ENCODE peak calls at places on chromosomes 2 and 18, in eight cellular contexts. D is cardiac septum, N is fibroblast of mammary gland, W is G401, V is mammary epithelial cell, G is dorsolateral prefrontal cortex, M is GM03348, C is NCI-H345. E is an unnamed sample.

GRCh38 chr2:175404839-175405238 is 223.3 kb upstream of the ATP5MC3 start:
- DNase-seq in N (no peak), C (no peak), V (no peak), D (no peak), M (no peak), G (no peak), W (no peak), E (no peak)

GRCh38 chr18:6677086-6677485 is 52.4 kb upstream of the ARHGAP28 start:
- DNase-seq in D (no peak), V (no peak), G (no peak), C (no peak), N (no peak), M (no peak), W (no peak), E (no peak)

GRCh38 chr2:119549236-119549635 is 5.0 kb downstream of the CFAP221 start:
- DNase-seq in N (peak; percentile 91), M (no peak), C (no peak), W (no peak), V (peak; percentile 23), G (no peak), D (no peak), E (no peak)

GRCh38 chr2:239778042-239778811 is 246.9 kb downstream of the NDUFA10 start:
- DNase-seq in C (peak; percentile 26), D (no peak), N (no peak), W (no peak), G (no peak), M (no peak), V (no peak), E (no peak)

GRCh38 chr2:46534589-46534988 is 55.2 kb downstream of the TMEM247 start:
- DNase-seq in N (no peak), M (no peak), G (no peak), D (no peak), W (no peak), C (no peak), V (no peak), E (no peak)

GRCh38 chr2:238141541-238142318 is 3.3 kb downstream of the KLHL30 start:
- DNase-seq in D (no peak), N (no peak), M (no peak), W (no peak), G (no peak), V (peak; percentile 73), C (no peak), E (no peak)

GRCh38 chr18:2805970-2806943 is 40.5 kb upstream of the EMILIN2 start:
- DNase-seq in D (no peak), C (no peak), N (peak; percentile 49), W (no peak), V (no peak), M (peak; percentile 22), G (no peak), E (no peak)

GRCh38 chr18:582465-582864 is 2.3 kb downstream of the CETN1 start:
- DNase-seq in V (no peak), M (peak; percentile 25), W (peak; percentile 16), D (no peak), N (no peak), G (no peak), C (no peak), E (no peak)

GRCh38 chr2:99140056-99140859 is 1.2 kb upstream of the C2orf15 start:
- DNase-seq in W (peak; percentile 63), G (no peak), D (no peak), C (no peak), M (no peak), V (no peak), N (peak; percentile 17), E (no peak)

GRCh38 chr2:42748846-42749245 is 15.1 kb downstream of the OXER1 start:
- DNase-seq in D (no peak), M (no peak), G (no peak), W (no peak), N (no peak), V (no peak), C (no peak), E (no peak)

GRCh38 chr18:49456794-49457193 is 3.7 kb downstream of the DYM start:
- DNase-seq in D (no peak), M (no peak), W (no peak), C (no peak), G (no peak), V (no peak), N (peak; percentile 30), E (no peak)

GRCh38 chr2:120686511-120687168 is 49.0 kb upstream of the GLI2 start:
- DNase-seq in N (no peak), G (no peak), C (no peak), V (no peak), W (no peak), D (no peak), M (no peak), E (no peak)

E was measured in hippocampal formation.